ENCODE peak calls at places on chromosomes 6 and 20, in ten cellular contexts. One of them, this sample, is unnamed.

GRCh38 chr6:170456334-170456733 is 96.8 kb downstream of the PSMB1 start:
- DNase-seq in endothelial cell: no peak
- DNase-seq in fibroblast of mammary gland: no peak
- DNase-seq in Calu3: no peak
- DNase-seq in lower lobe of right lung: no peak
- DNase-seq in breast epithelium: no peak
- DNase-seq in tibial artery: no peak
- DNase-seq in OCI-LY7: no peak
- DNase-seq in HepG2: no peak
- DNase-seq in GM10248: no peak
- DNase-seq in this sample: no peak

GRCh38 chr20:48959902-48960550 is 38.5 kb downstream of the ARFGEF2 start:
- DNase-seq in endothelial cell: no peak
- DNase-seq in fibroblast of mammary gland: peak
- DNase-seq in Calu3: no peak
- DNase-seq in lower lobe of right lung: no peak
- DNase-seq in breast epithelium: no peak
- DNase-seq in tibial artery: no peak
- DNase-seq in OCI-LY7: no peak
- DNase-seq in HepG2: no peak
- DNase-seq in GM10248: no peak
- DNase-seq in this sample: no peak

GRCh38 chr20:17808357-17808756 is 108.6 kb downstream of the BANF2 start:
- DNase-seq in endothelial cell: no peak
- DNase-seq in fibroblast of mammary gland: peak
- DNase-seq in Calu3: no peak
- DNase-seq in lower lobe of right lung: peak
- DNase-seq in breast epithelium: peak
- DNase-seq in tibial artery: peak
- DNase-seq in OCI-LY7: no peak
- DNase-seq in HepG2: peak
- DNase-seq in GM10248: no peak
- DNase-seq in this sample: no peak

GRCh38 chr6:99416226-99416625 is 8.9 kb downstream of the PNISR start:
- DNase-seq in endothelial cell: no peak
- DNase-seq in fibroblast of mammary gland: no peak
- DNase-seq in Calu3: no peak
- DNase-seq in lower lobe of right lung: no peak
- DNase-seq in breast epithelium: no peak
- DNase-seq in tibial artery: no peak
- DNase-seq in OCI-LY7: no peak
- DNase-seq in HepG2: no peak
- DNase-seq in GM10248: no peak
- DNase-seq in this sample: no peak

GRCh38 chr6:41462980-41463930 is 82.9 kb upstream of the FOXP4 start:
- DNase-seq in endothelial cell: peak
- DNase-seq in fibroblast of mammary gland: peak
- DNase-seq in Calu3: peak
- DNase-seq in lower lobe of right lung: peak
- DNase-seq in breast epithelium: peak
- DNase-seq in tibial artery: peak
- DNase-seq in OCI-LY7: peak
- DNase-seq in HepG2: peak
- DNase-seq in GM10248: peak
- DNase-seq in this sample: peak

GRCh38 chr20:6636209-6637159 is 131.0 kb upstream of the BMP2 start:
- DNase-seq in endothelial cell: peak
- DNase-seq in fibroblast of mammary gland: peak
- DNase-seq in Calu3: peak
- DNase-seq in lower lobe of right lung: no peak
- DNase-seq in breast epithelium: no peak
- DNase-seq in tibial artery: no peak
- DNase-seq in OCI-LY7: peak
- DNase-seq in HepG2: peak
- DNase-seq in GM10248: no peak
- DNase-seq in this sample: no peak

GRCh38 chr20:35055445-35056276 is 36.9 kb downstream of the TRPC4AP start:
- DNase-seq in endothelial cell: no peak
- DNase-seq in fibroblast of mammary gland: no peak
- DNase-seq in Calu3: no peak
- DNase-seq in lower lobe of right lung: no peak
- DNase-seq in breast epithelium: no peak
- DNase-seq in tibial artery: no peak
- DNase-seq in OCI-LY7: no peak
- DNase-seq in HepG2: no peak
- DNase-seq in GM10248: peak
- DNase-seq in this sample: peak

GRCh38 chr6:54897462-54898189 is 51.1 kb downstream of the FAM83B start:
- DNase-seq in endothelial cell: no peak
- DNase-seq in fibroblast of mammary gland: no peak
- DNase-seq in Calu3: no peak
- DNase-seq in lower lobe of right lung: no peak
- DNase-seq in breast epithelium: no peak
- DNase-seq in tibial artery: no peak
- DNase-seq in OCI-LY7: no peak
- DNase-seq in HepG2: no peak
- DNase-seq in GM10248: no peak
- DNase-seq in this sample: no peak

DNA sequence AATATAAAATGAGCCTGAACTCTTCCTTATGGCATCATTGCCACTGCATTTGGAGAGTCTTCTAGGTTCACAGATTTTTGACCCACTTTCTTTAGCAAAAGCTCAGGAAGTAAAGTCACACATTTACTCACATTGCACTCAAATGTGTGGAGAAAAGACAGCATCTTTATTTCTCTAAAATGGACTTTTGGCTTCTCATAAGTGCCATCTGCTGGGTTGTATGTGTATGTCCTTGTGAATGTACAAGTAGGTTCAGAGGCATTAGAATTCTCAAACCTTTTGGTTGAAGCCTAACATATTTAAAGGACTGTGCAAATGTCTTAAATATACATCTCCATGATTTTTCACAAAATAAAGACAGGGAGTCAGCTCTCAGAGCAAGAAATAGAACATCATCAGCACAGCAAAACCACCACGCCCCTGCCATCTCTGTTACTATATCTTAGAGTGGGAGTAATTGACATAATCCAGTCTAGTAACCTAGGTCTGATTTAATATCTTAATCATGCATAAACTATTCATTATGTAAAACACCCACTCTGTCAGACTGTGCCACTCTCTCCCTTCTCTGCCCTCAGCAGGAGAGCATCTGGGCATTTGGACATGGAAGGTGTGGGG is 42.2 kb upstream of the SPTLC3 start:
- DNase-seq in endothelial cell: no peak
- DNase-seq in fibroblast of mammary gland: peak
- DNase-seq in Calu3: no peak
- DNase-seq in lower lobe of right lung: no peak
- DNase-seq in breast epithelium: no peak
- DNase-seq in tibial artery: no peak
- DNase-seq in OCI-LY7: no peak
- DNase-seq in HepG2: peak
- DNase-seq in GM10248: no peak
- DNase-seq in this sample: no peak
- TF ChIP-seq CTCF in endothelial cell: no peak
- TF ChIP-seq CTCF in fibroblast of mammary gland: peak
- TF ChIP-seq CTCF in Calu3: no peak
- TF ChIP-seq CTCF in lower lobe of right lung: no peak
- TF ChIP-seq CTCF in breast epithelium: peak
- TF ChIP-seq CTCF in tibial artery: peak
- TF ChIP-seq CTCF in OCI-LY7: peak
- TF ChIP-seq CTCF in HepG2: peak
- TF ChIP-seq CTCF in GM10248: no peak
- TF ChIP-seq CTCF in this sample: no peak

GRCh38 chr20:58892932-58893224 is 40.4 kb downstream of the GNAS start:
- DNase-seq in endothelial cell: no peak
- DNase-seq in fibroblast of mammary gland: no peak
- DNase-seq in Calu3: no peak
- DNase-seq in lower lobe of right lung: no peak
- DNase-seq in breast epithelium: no peak
- DNase-seq in tibial artery: no peak
- DNase-seq in OCI-LY7: peak
- DNase-seq in HepG2: no peak
- DNase-seq in GM10248: no peak
- DNase-seq in this sample: peak

GRCh38 chr20:58893355-58894151 is 41.0 kb downstream of the GNAS start:
- DNase-seq in endothelial cell: no peak
- DNase-seq in fibroblast of mammary gland: peak
- DNase-seq in Calu3: no peak
- DNase-seq in lower lobe of right lung: no peak
- DNase-seq in breast epithelium: no peak
- DNase-seq in tibial artery: no peak
- DNase-seq in OCI-LY7: no peak
- DNase-seq in HepG2: no peak
- DNase-seq in GM10248: no peak
- DNase-seq in this sample: no peak

GRCh38 chr20:58891076-58891685 is 38.7 kb downstream of the GNAS start:
- DNase-seq in endothelial cell: peak
- DNase-seq in fibroblast of mammary gland: peak
- DNase-seq in Calu3: peak
- DNase-seq in lower lobe of right lung: peak
- DNase-seq in breast epithelium: peak
- DNase-seq in tibial artery: peak
- DNase-seq in OCI-LY7: peak
- DNase-seq in HepG2: no peak
- DNase-seq in GM10248: peak
- DNase-seq in this sample: peak

GRCh38 chr20:58891686-58892125 is 39.2 kb downstream of the GNAS start:
- DNase-seq in endothelial cell: no peak
- DNase-seq in fibroblast of mammary gland: peak
- DNase-seq in Calu3: no peak
- DNase-seq in lower lobe of right lung: peak
- DNase-seq in breast epithelium: no peak
- DNase-seq in tibial artery: peak
- DNase-seq in OCI-LY7: peak
- DNase-seq in HepG2: no peak
- DNase-seq in GM10248: peak
- DNase-seq in this sample: peak

DNA sequence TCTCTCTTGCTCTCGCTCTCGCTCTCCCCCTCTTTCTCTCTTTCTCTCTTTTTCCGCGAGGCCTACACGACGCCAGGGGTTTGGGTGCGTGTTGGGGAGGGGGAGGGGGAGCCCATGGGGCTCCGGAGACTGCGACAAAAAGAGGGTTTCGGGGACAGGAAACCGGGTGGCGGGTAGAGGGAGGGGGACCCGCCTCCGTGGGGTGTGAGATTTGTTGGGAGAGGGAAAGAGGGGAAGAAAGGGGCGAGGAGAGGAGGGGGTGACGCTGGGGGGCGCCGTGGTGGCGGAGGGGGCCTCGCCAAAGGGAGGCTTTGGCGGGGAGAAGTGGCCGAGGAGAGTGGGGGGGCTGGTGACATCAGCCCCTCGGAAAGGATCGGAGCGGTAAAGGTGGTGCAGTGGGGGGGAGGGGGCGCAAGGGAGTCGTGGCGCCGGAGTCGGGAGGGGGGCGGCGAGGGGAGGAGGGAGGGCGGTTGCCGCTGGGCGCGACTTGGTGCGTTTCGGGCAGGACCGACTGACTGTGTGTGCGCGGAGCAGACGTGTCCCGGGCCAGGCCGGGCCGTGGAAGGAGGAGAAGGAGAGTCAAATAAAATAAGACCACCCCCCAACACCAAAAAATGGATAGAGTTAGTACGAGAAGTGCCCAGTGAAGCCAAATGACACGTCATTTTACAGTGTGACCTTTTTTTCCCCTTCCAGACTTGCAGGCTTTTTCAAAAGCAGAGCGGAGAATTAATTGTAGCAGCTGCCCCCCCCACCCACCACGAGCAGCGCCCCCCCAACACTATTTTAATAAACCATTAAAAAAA is 39.8 kb downstream of the GNAS start:
- DNase-seq in endothelial cell: peak
- DNase-seq in fibroblast of mammary gland: peak
- DNase-seq in Calu3: peak
- DNase-seq in lower lobe of right lung: peak
- DNase-seq in breast epithelium: peak
- DNase-seq in tibial artery: peak
- DNase-seq in OCI-LY7: peak
- DNase-seq in HepG2: peak
- DNase-seq in GM10248: peak
- DNase-seq in this sample: peak
- TF ChIP-seq CTCF in endothelial cell: no peak
- TF ChIP-seq CTCF in fibroblast of mammary gland: no peak
- TF ChIP-seq CTCF in Calu3: no peak
- TF ChIP-seq CTCF in lower lobe of right lung: no peak
- TF ChIP-seq CTCF in breast epithelium: no peak
- TF ChIP-seq CTCF in tibial artery: no peak
- TF ChIP-seq CTCF in OCI-LY7: peak
- TF ChIP-seq CTCF in HepG2: peak
- TF ChIP-seq CTCF in GM10248: peak
- TF ChIP-seq CTCF in this sample: peak

GRCh38 chr6:89494131-89494793 is 61.3 kb downstream of the ANKRD6 start:
- DNase-seq in endothelial cell: no peak
- DNase-seq in fibroblast of mammary gland: no peak
- DNase-seq in Calu3: no peak
- DNase-seq in lower lobe of right lung: no peak
- DNase-seq in breast epithelium: no peak
- DNase-seq in tibial artery: no peak
- DNase-seq in OCI-LY7: peak
- DNase-seq in HepG2: no peak
- DNase-seq in GM10248: no peak
- DNase-seq in this sample: peak
- TF ChIP-seq CTCF in endothelial cell: peak
- TF ChIP-seq CTCF in fibroblast of mammary gland: no peak
- TF ChIP-seq CTCF in Calu3: no peak
- TF ChIP-seq CTCF in lower lobe of right lung: no peak
- TF ChIP-seq CTCF in breast epithelium: no peak
- TF ChIP-seq CTCF in tibial artery: no peak
- TF ChIP-seq CTCF in OCI-LY7: no peak
- TF ChIP-seq CTCF in HepG2: no peak
- TF ChIP-seq CTCF in GM10248: no peak
- TF ChIP-seq CTCF in this sample: no peak

GRCh38 chr6:50123686-50124085 is 74.0 kb upstream of the DEFB112 start:
- DNase-seq in endothelial cell: no peak
- DNase-seq in fibroblast of mammary gland: no peak
- DNase-seq in Calu3: no peak
- DNase-seq in lower lobe of right lung: no peak
- DNase-seq in breast epithelium: no peak
- DNase-seq in tibial artery: no peak
- DNase-seq in OCI-LY7: no peak
- DNase-seq in HepG2: no peak
- DNase-seq in GM10248: no peak
- DNase-seq in this sample: no peak

GRCh38 chr6:50124572-50124971 is 74.8 kb upstream of the DEFB112 start:
- DNase-seq in endothelial cell: no peak
- DNase-seq in fibroblast of mammary gland: no peak
- DNase-seq in Calu3: no peak
- DNase-seq in lower lobe of right lung: no peak
- DNase-seq in breast epithelium: no peak
- DNase-seq in tibial artery: no peak
- DNase-seq in OCI-LY7: no peak
- DNase-seq in HepG2: no peak
- DNase-seq in GM10248: no peak
- DNase-seq in this sample: no peak

DNA sequence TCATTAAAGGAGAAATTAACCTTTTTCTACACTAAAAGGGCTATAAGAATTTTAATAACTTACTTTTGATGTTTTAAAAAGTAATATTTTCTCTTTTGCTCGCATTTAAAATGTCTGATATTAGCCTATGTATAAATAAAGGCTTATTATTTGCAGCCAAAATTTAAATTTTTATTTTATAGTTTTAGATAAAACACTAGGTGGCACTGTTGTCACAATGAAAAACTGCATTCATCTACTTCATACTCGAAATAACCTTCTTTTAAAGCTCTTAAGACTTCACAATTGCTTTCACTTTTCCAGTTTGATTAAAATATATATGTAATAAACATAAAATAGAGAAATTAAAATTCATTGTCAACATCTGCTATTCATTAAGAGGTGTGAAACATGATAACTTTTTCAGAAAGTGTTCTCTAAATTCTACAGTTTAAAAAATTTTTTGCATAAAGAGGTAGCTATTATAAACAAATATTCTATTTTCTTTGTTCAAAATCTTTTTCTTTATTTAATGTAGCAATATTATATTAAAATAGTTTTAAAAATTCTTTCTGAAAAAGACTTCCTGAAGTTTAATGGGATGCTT is 78.8 kb upstream of the DEFB112 start:
- DNase-seq in endothelial cell: no peak
- DNase-seq in fibroblast of mammary gland: peak
- DNase-seq in Calu3: no peak
- DNase-seq in lower lobe of right lung: no peak
- DNase-seq in breast epithelium: no peak
- DNase-seq in tibial artery: no peak
- DNase-seq in OCI-LY7: peak
- DNase-seq in HepG2: peak
- DNase-seq in GM10248: no peak
- DNase-seq in this sample: peak
- TF ChIP-seq CTCF in endothelial cell: peak
- TF ChIP-seq CTCF in fibroblast of mammary gland: peak
- TF ChIP-seq CTCF in Calu3: peak
- TF ChIP-seq CTCF in lower lobe of right lung: peak
- TF ChIP-seq CTCF in breast epithelium: peak
- TF ChIP-seq CTCF in tibial artery: peak
- TF ChIP-seq CTCF in OCI-LY7: peak
- TF ChIP-seq CTCF in HepG2: peak
- TF ChIP-seq CTCF in GM10248: peak
- TF ChIP-seq CTCF in this sample: no peak